ENCODE peak calls at places on chromosomes 12 and 14, in ten cellular contexts. One of them, this sample, is unnamed.

GRCh38 chr12:80162177-80162576 is 62.8 kb downstream of the OTOGL start:
- DNase-seq in foreskin keratinocyte: no peak
- DNase-seq in heart right ventricle: no peak
- DNase-seq in CD8-positive, alpha-beta T cell: no peak
- DNase-seq in Peyer's patch: no peak
- DNase-seq in HCT116: no peak
- DNase-seq in fibroblast of lung: no peak
- DNase-seq in transverse colon: no peak
- DNase-seq in upper lobe of right lung: no peak
- DNase-seq in brain microvascular endothelial cell: no peak
- DNase-seq in this sample: no peak

GRCh38 chr14:97602438-97603117 is 805.4 kb downstream of the VRK1 start:
- DNase-seq in HCT116: no peak
- DNase-seq in upper lobe of right lung: no peak
- DNase-seq in transverse colon: peak
- DNase-seq in brain microvascular endothelial cell: no peak
- DNase-seq in fibroblast of lung: no peak
- DNase-seq in Peyer's patch: peak
- DNase-seq in foreskin keratinocyte: no peak
- DNase-seq in heart right ventricle: no peak
- DNase-seq in CD8-positive, alpha-beta T cell: peak
- DNase-seq in this sample: no peak

GRCh38 chr14:65098586-65098985 is 3.7 kb downstream of the MAX start:
- DNase-seq in upper lobe of right lung: no peak
- DNase-seq in Peyer's patch: no peak
- DNase-seq in HCT116: no peak
- DNase-seq in fibroblast of lung: peak
- DNase-seq in brain microvascular endothelial cell: no peak
- DNase-seq in foreskin keratinocyte: no peak
- DNase-seq in CD8-positive, alpha-beta T cell: no peak
- DNase-seq in transverse colon: no peak
- DNase-seq in heart right ventricle: no peak
- DNase-seq in this sample: peak

GRCh38 chr12:47014474-47014873 is 64.9 kb upstream of the PCED1B start:
- DNase-seq in HCT116: no peak
- DNase-seq in transverse colon: no peak
- DNase-seq in heart right ventricle: no peak
- DNase-seq in fibroblast of lung: peak
- DNase-seq in foreskin keratinocyte: no peak
- DNase-seq in CD8-positive, alpha-beta T cell: no peak
- DNase-seq in Peyer's patch: no peak
- DNase-seq in upper lobe of right lung: no peak
- DNase-seq in brain microvascular endothelial cell: peak
- DNase-seq in this sample: no peak

GRCh38 chr12:47779301-47779942 is 6.4 kb downstream of the SLC48A1 start:
- DNase-seq in HCT116: peak
- DNase-seq in upper lobe of right lung: peak
- DNase-seq in foreskin keratinocyte: peak
- DNase-seq in fibroblast of lung: peak
- DNase-seq in brain microvascular endothelial cell: peak
- DNase-seq in transverse colon: peak
- DNase-seq in CD8-positive, alpha-beta T cell: peak
- DNase-seq in Peyer's patch: peak
- DNase-seq in heart right ventricle: peak
- DNase-seq in this sample: peak

GRCh38 chr14:103353391-103353790 is 19.4 kb downstream of the EIF5 start:
- DNase-seq in HCT116: no peak
- DNase-seq in Peyer's patch: no peak
- DNase-seq in fibroblast of lung: no peak
- DNase-seq in CD8-positive, alpha-beta T cell: no peak
- DNase-seq in brain microvascular endothelial cell: no peak
- DNase-seq in transverse colon: no peak
- DNase-seq in foreskin keratinocyte: no peak
- DNase-seq in upper lobe of right lung: no peak
- DNase-seq in heart right ventricle: no peak
- DNase-seq in this sample: no peak

GRCh38 chr12:92735131-92735721 is 32.4 kb downstream of the PLEKHG7 start:
- DNase-seq in HCT116: no peak
- DNase-seq in upper lobe of right lung: no peak
- DNase-seq in heart right ventricle: no peak
- DNase-seq in transverse colon: no peak
- DNase-seq in brain microvascular endothelial cell: peak
- DNase-seq in Peyer's patch: no peak
- DNase-seq in foreskin keratinocyte: peak
- DNase-seq in fibroblast of lung: peak
- DNase-seq in CD8-positive, alpha-beta T cell: no peak
- DNase-seq in this sample: peak

GRCh38 chr12:6866163-6866919 is 990 bp upstream of the TPI1 start:
- DNase-seq in fibroblast of lung: no peak
- DNase-seq in HCT116: no peak
- DNase-seq in upper lobe of right lung: no peak
- DNase-seq in Peyer's patch: no peak
- DNase-seq in heart right ventricle: no peak
- DNase-seq in CD8-positive, alpha-beta T cell: no peak
- DNase-seq in foreskin keratinocyte: no peak
- DNase-seq in transverse colon: no peak
- DNase-seq in brain microvascular endothelial cell: no peak
- DNase-seq in this sample: no peak

GRCh38 chr12:47838286-47838931 is 18.7 kb upstream of the HDAC7 start:
- DNase-seq in fibroblast of lung: no peak
- DNase-seq in brain microvascular endothelial cell: peak
- DNase-seq in transverse colon: no peak
- DNase-seq in foreskin keratinocyte: no peak
- DNase-seq in HCT116: peak
- DNase-seq in heart right ventricle: no peak
- DNase-seq in CD8-positive, alpha-beta T cell: peak
- DNase-seq in upper lobe of right lung: peak
- DNase-seq in Peyer's patch: peak
- DNase-seq in this sample: no peak

GRCh38 chr14:24411468-24412454 is 13.0 kb downstream of the NYNRIN start:
- DNase-seq in Peyer's patch: no peak
- DNase-seq in fibroblast of lung: peak
- DNase-seq in foreskin keratinocyte: no peak
- DNase-seq in HCT116: peak
- DNase-seq in upper lobe of right lung: no peak
- DNase-seq in transverse colon: no peak
- DNase-seq in CD8-positive, alpha-beta T cell: peak
- DNase-seq in heart right ventricle: no peak
- DNase-seq in brain microvascular endothelial cell: peak
- DNase-seq in this sample: peak

DNA sequence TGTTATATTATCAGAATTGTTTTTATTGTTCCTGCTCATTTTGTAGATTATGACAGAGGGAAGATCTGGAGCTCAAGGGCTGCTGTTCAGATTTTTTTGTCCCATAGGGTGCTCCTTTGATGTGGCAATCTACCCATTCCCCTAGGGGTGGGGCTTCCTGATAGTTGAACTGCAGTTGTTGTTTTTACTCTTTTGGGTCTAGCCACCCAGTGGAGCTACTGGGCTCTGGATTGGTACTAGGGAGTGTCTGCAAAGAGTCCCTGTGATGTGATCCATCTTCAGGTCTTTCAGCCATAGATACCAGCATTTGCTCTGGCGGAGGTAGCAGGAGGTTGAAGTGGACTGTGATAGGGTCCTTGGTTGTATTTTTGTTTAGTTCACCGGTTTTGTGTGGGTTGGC is 57.9 kb upstream of the SLCO1B1 start:
- DNase-seq in fibroblast of lung: peak
- DNase-seq in brain microvascular endothelial cell: peak
- DNase-seq in transverse colon: no peak
- DNase-seq in HCT116: peak
- DNase-seq in upper lobe of right lung: no peak
- DNase-seq in Peyer's patch: no peak
- DNase-seq in heart right ventricle: no peak
- DNase-seq in CD8-positive, alpha-beta T cell: no peak
- DNase-seq in foreskin keratinocyte: no peak
- DNase-seq in this sample: no peak
- H3K27ac ChIP-seq in fibroblast of lung: no peak
- H3K27ac ChIP-seq in brain microvascular endothelial cell: peak
- H3K27ac ChIP-seq in transverse colon: no peak
- H3K27ac ChIP-seq in HCT116: peak
- H3K27ac ChIP-seq in upper lobe of right lung: no peak
- H3K27ac ChIP-seq in Peyer's patch: no peak
- H3K27ac ChIP-seq in heart right ventricle: no peak
- H3K27ac ChIP-seq in CD8-positive, alpha-beta T cell: no peak
- H3K27ac ChIP-seq in foreskin keratinocyte: no peak
- H3K27ac ChIP-seq in this sample: no peak

GRCh38 chr14:21039585-21040369 is 2.4 kb upstream of the RNASE7 start:
- DNase-seq in CD8-positive, alpha-beta T cell: peak
- DNase-seq in HCT116: peak
- DNase-seq in transverse colon: peak
- DNase-seq in brain microvascular endothelial cell: peak
- DNase-seq in fibroblast of lung: peak
- DNase-seq in foreskin keratinocyte: peak
- DNase-seq in heart right ventricle: no peak
- DNase-seq in Peyer's patch: peak
- DNase-seq in upper lobe of right lung: no peak
- DNase-seq in this sample: peak
- TF ChIP-seq CTCF in CD8-positive, alpha-beta T cell: peak
- TF ChIP-seq CTCF in HCT116: peak
- TF ChIP-seq CTCF in transverse colon: peak
- TF ChIP-seq CTCF in brain microvascular endothelial cell: peak
- TF ChIP-seq CTCF in fibroblast of lung: peak
- TF ChIP-seq CTCF in foreskin keratinocyte: peak
- TF ChIP-seq CTCF in heart right ventricle: peak
- TF ChIP-seq CTCF in Peyer's patch: peak
- TF ChIP-seq CTCF in upper lobe of right lung: peak
- TF ChIP-seq CTCF in this sample: peak

GRCh38 chr14:94080606-94081385 is at the start of the genes DDX24 and IFI27L1:
- DNase-seq in HCT116: peak
- DNase-seq in CD8-positive, alpha-beta T cell: peak
- DNase-seq in Peyer's patch: peak
- DNase-seq in fibroblast of lung: peak
- DNase-seq in brain microvascular endothelial cell: peak
- DNase-seq in heart right ventricle: peak
- DNase-seq in transverse colon: peak
- DNase-seq in upper lobe of right lung: peak
- DNase-seq in foreskin keratinocyte: peak
- DNase-seq in this sample: peak

GRCh38 chr14:94077823-94078222 is 3.2 kb downstream of the DDX24 start:
- DNase-seq in transverse colon: no peak
- DNase-seq in Peyer's patch: no peak
- DNase-seq in heart right ventricle: no peak
- DNase-seq in CD8-positive, alpha-beta T cell: no peak
- DNase-seq in brain microvascular endothelial cell: no peak
- DNase-seq in foreskin keratinocyte: no peak
- DNase-seq in upper lobe of right lung: no peak
- DNase-seq in HCT116: no peak
- DNase-seq in fibroblast of lung: no peak
- DNase-seq in this sample: no peak

GRCh38 chr14:94077111-94077821 is 3.7 kb downstream of the DDX24 start:
- DNase-seq in brain microvascular endothelial cell: no peak
- DNase-seq in fibroblast of lung: no peak
- DNase-seq in CD8-positive, alpha-beta T cell: no peak
- DNase-seq in transverse colon: no peak
- DNase-seq in foreskin keratinocyte: no peak
- DNase-seq in HCT116: no peak
- DNase-seq in Peyer's patch: no peak
- DNase-seq in upper lobe of right lung: no peak
- DNase-seq in heart right ventricle: no peak
- DNase-seq in this sample: no peak

GRCh38 chr14:94079891-94080605 is 954 bp downstream of the DDX24 start:
- DNase-seq in brain microvascular endothelial cell: peak
- DNase-seq in HCT116: no peak
- DNase-seq in heart right ventricle: no peak
- DNase-seq in fibroblast of lung: peak
- DNase-seq in foreskin keratinocyte: no peak
- DNase-seq in CD8-positive, alpha-beta T cell: peak
- DNase-seq in upper lobe of right lung: no peak
- DNase-seq in Peyer's patch: no peak
- DNase-seq in transverse colon: no peak
- DNase-seq in this sample: no peak

DNA sequence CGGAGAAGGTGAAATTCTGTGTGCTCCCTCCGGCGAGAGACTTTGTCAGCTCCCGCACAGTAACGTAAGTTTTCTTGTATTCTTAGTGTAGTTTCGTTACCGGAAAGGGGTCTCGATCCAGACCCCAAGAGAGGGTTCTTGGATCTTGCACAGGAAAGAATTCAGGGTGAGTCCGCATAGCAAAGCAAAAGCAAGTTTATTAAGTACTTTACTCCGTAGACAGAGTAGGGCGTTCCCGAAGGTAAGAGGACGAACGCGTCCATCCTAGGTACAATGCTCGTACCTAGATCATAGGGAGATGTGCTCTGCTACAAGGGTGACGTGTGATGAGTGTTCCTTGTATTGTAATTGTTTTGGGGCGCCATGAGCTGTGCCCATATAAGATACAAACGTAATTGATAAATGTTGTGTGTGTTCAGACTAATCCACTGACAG is 293 bp downstream of the IFI27L1 start:
- DNase-seq in foreskin keratinocyte: no peak
- DNase-seq in heart right ventricle: no peak
- DNase-seq in upper lobe of right lung: no peak
- DNase-seq in brain microvascular endothelial cell: no peak
- DNase-seq in HCT116: no peak
- DNase-seq in fibroblast of lung: no peak
- DNase-seq in Peyer's patch: no peak
- DNase-seq in transverse colon: no peak
- DNase-seq in CD8-positive, alpha-beta T cell: no peak
- DNase-seq in this sample: no peak
- H3K27ac ChIP-seq in foreskin keratinocyte: peak
- H3K27ac ChIP-seq in heart right ventricle: peak
- H3K27ac ChIP-seq in upper lobe of right lung: peak
- H3K27ac ChIP-seq in brain microvascular endothelial cell: peak
- H3K27ac ChIP-seq in HCT116: peak
- H3K27ac ChIP-seq in fibroblast of lung: peak
- H3K27ac ChIP-seq in Peyer's patch: peak
- H3K27ac ChIP-seq in transverse colon: peak
- H3K27ac ChIP-seq in CD8-positive, alpha-beta T cell: peak
- H3K27ac ChIP-seq in this sample: peak

GRCh38 chr12:115767921-115768320 is 509.6 kb downstream of the MED13L start:
- DNase-seq in Peyer's patch: no peak
- DNase-seq in foreskin keratinocyte: no peak
- DNase-seq in transverse colon: no peak
- DNase-seq in fibroblast of lung: no peak
- DNase-seq in upper lobe of right lung: no peak
- DNase-seq in CD8-positive, alpha-beta T cell: no peak
- DNase-seq in HCT116: no peak
- DNase-seq in heart right ventricle: no peak
- DNase-seq in brain microvascular endothelial cell: no peak
- DNase-seq in this sample: no peak

GRCh38 chr12:115774148-115774905 is 503.2 kb downstream of the MED13L start:
- DNase-seq in upper lobe of right lung: no peak
- DNase-seq in HCT116: peak
- DNase-seq in transverse colon: no peak
- DNase-seq in heart right ventricle: no peak
- DNase-seq in CD8-positive, alpha-beta T cell: no peak
- DNase-seq in foreskin keratinocyte: no peak
- DNase-seq in fibroblast of lung: no peak
- DNase-seq in Peyer's patch: no peak
- DNase-seq in brain microvascular endothelial cell: no peak
- DNase-seq in this sample: no peak

GRCh38 chr12:115770643-115771042 is 506.9 kb downstream of the MED13L start:
- DNase-seq in foreskin keratinocyte: no peak
- DNase-seq in HCT116: no peak
- DNase-seq in Peyer's patch: no peak
- DNase-seq in fibroblast of lung: no peak
- DNase-seq in transverse colon: no peak
- DNase-seq in CD8-positive, alpha-beta T cell: no peak
- DNase-seq in brain microvascular endothelial cell: no peak
- DNase-seq in heart right ventricle: no peak
- DNase-seq in upper lobe of right lung: no peak
- DNase-seq in this sample: no peak

GRCh38 chr12:115771601-115772000 is 505.9 kb downstream of the MED13L start:
- DNase-seq in brain microvascular endothelial cell: no peak
- DNase-seq in Peyer's patch: no peak
- DNase-seq in fibroblast of lung: no peak
- DNase-seq in upper lobe of right lung: no peak
- DNase-seq in heart right ventricle: no peak
- DNase-seq in HCT116: no peak
- DNase-seq in foreskin keratinocyte: no peak
- DNase-seq in transverse colon: no peak
- DNase-seq in CD8-positive, alpha-beta T cell: no peak
- DNase-seq in this sample: no peak

GRCh38 chr12:115771065-115771464 is 506.4 kb downstream of the MED13L start:
- DNase-seq in fibroblast of lung: no peak
- DNase-seq in heart right ventricle: peak
- DNase-seq in CD8-positive, alpha-beta T cell: no peak
- DNase-seq in foreskin keratinocyte: no peak
- DNase-seq in Peyer's patch: no peak
- DNase-seq in brain microvascular endothelial cell: no peak
- DNase-seq in HCT116: peak
- DNase-seq in upper lobe of right lung: no peak
- DNase-seq in transverse colon: no peak
- DNase-seq in this sample: no peak
- TF ChIP-seq CTCF in fibroblast of lung: peak
- TF ChIP-seq CTCF in heart right ventricle: peak
- TF ChIP-seq CTCF in CD8-positive, alpha-beta T cell: no peak
- TF ChIP-seq CTCF in foreskin keratinocyte: peak
- TF ChIP-seq CTCF in Peyer's patch: no peak
- TF ChIP-seq CTCF in brain microvascular endothelial cell: peak
- TF ChIP-seq CTCF in HCT116: peak
- TF ChIP-seq CTCF in upper lobe of right lung: no peak
- TF ChIP-seq CTCF in transverse colon: no peak
- TF ChIP-seq CTCF in this sample: no peak